ENCODE peak calls at places on chromosomes 4 and X, in seven cellular contexts. S is astrocyte of the cerebellum; R is CD8-positive, alpha-beta T cell; N is AG10803; D is colonic mucosa; X is RWPE2; O is AG09319. J is an unnamed sample.

GRCh38 chr4:82643994-82644730 is 82.4 kb upstream of the TMEM150C start:
- DNase-seq in S (peak), R (no peak), N (peak), D (no peak), X (no peak), O (peak), J (no peak)

GRCh38 chr4:77880784-77881183 is 18.2 kb downstream of the MRPL1 start:
- DNase-seq in S (no peak), R (no peak), N (no peak), D (no peak), X (no peak), O (no peak), J (no peak)

GRCh38 chr4:1748465-1748995 is 27.2 kb downstream of the TACC3 start:
- DNase-seq in S (no peak), R (peak), N (peak), D (peak), X (no peak), O (no peak), J (peak)

GRCh38 chrX:13128104-13128503 is 83.7 kb upstream of the FAM9C start:
- DNase-seq in S (no peak), R (no peak), N (peak), D (no peak), X (no peak), O (no peak), J (no peak)

GRCh38 chr4:89301003-89301402 is 6.6 kb downstream of the GPRIN3 start:
- DNase-seq in S (no peak), R (no peak), N (no peak), D (no peak), X (no peak), O (no peak), J (no peak)

GRCh38 chr4:131459430-131460101 is 1689.5 kb upstream of the PCDH10 start:
- DNase-seq in S (no peak), R (no peak), N (no peak), D (no peak), X (no peak), O (no peak), J (no peak)

GRCh38 chrX:110418857-110419249 is 60.2 kb downstream of the RTL9 start:
- DNase-seq in S (no peak), R (no peak), N (no peak), D (no peak), X (no peak), O (no peak), J (no peak)

GRCh38 chr4:147736458-147736857 is 4.6 kb downstream of the ARHGAP10 start:
- DNase-seq in S (no peak), R (no peak), N (peak), D (no peak), X (no peak), O (no peak), J (no peak)

GRCh38 chrX:17291998-17292658 is 82.9 kb upstream of the NHS start:
- DNase-seq in S (no peak), R (no peak), N (no peak), D (no peak), X (no peak), O (no peak), J (no peak)

GRCh38 chrX:39492495-39493162 is 605.1 kb downstream of the BCOR start:
- DNase-seq in S (no peak), R (no peak), N (no peak), D (no peak), X (no peak), O (no peak), J (no peak)

GRCh38 chr4:26574563-26574962 is 9.3 kb upstream of the TBC1D19 start:
- DNase-seq in S (no peak), R (no peak), N (no peak), D (no peak), X (no peak), O (no peak), J (no peak)

GRCh38 chrX:55488559-55489314 is 911 bp downstream of the USP51 start:
- DNase-seq in S (no peak), R (peak), N (peak), D (peak), X (no peak), O (no peak), J (peak)

GRCh38 chrX:25020391-25021131 is 4.8 kb upstream of the ARX start:
- DNase-seq in S (no peak), R (peak), N (no peak), D (no peak), X (no peak), O (no peak), J (no peak)

GRCh38 chr4:81566076-81566663 is 94.5 kb upstream of the RASGEF1B start:
- DNase-seq in S (no peak), R (no peak), N (no peak), D (no peak), X (no peak), O (no peak), J (no peak)

GRCh38 chrX:20063716-20064351 is 52.9 kb downstream of the MAP7D2 start:
- DNase-seq in S (no peak), R (no peak), N (no peak), D (no peak), X (no peak), O (no peak), J (no peak)

GRCh38 chr4:90415116-90415515 is 287.9 kb downstream of the CCSER1 start:
- DNase-seq in S (no peak), R (no peak), N (no peak), D (no peak), X (no peak), O (no peak), J (no peak)

GRCh38 chr4:90419124-90419711 is 292.0 kb downstream of the CCSER1 start:
- DNase-seq in S (peak), R (no peak), N (peak), D (no peak), X (no peak), O (no peak), J (no peak)
- TF ChIP-seq CTCF in S (peak), R (no peak), N (peak), D (peak), X (peak), O (peak), J (peak)

GRCh38 chr4:186726150-186726439 is 2.4 kb upstream of the FAT1 start:
- DNase-seq in S (no peak), R (no peak), N (no peak), D (no peak), X (no peak), O (no peak), J (no peak)

GRCh38 chr4:186726440-186727148 is 2.9 kb upstream of the FAT1 start:
- DNase-seq in S (peak), R (no peak), N (peak), D (peak), X (peak), O (peak), J (peak)

GRCh38 chr4:186724861-186725419 is 1.3 kb upstream of the FAT1 start:
- DNase-seq in S (peak), R (no peak), N (peak), D (peak), X (no peak), O (no peak), J (no peak)

GRCh38 chr4:186724048-186724860 is 598 bp upstream of the FAT1 start:
- DNase-seq in S (peak), R (no peak), N (peak), D (peak), X (no peak), O (no peak), J (peak)

GRCh38 chr4:186725422-186726149 is 1.9 kb upstream of the FAT1 start:
- DNase-seq in S (peak), R (no peak), N (peak), D (peak), X (peak), O (no peak), J (peak)
- TF ChIP-seq CTCF in S (peak), R (no peak), N (peak), D (peak), X (peak), O (peak), J (peak)

DNA sequence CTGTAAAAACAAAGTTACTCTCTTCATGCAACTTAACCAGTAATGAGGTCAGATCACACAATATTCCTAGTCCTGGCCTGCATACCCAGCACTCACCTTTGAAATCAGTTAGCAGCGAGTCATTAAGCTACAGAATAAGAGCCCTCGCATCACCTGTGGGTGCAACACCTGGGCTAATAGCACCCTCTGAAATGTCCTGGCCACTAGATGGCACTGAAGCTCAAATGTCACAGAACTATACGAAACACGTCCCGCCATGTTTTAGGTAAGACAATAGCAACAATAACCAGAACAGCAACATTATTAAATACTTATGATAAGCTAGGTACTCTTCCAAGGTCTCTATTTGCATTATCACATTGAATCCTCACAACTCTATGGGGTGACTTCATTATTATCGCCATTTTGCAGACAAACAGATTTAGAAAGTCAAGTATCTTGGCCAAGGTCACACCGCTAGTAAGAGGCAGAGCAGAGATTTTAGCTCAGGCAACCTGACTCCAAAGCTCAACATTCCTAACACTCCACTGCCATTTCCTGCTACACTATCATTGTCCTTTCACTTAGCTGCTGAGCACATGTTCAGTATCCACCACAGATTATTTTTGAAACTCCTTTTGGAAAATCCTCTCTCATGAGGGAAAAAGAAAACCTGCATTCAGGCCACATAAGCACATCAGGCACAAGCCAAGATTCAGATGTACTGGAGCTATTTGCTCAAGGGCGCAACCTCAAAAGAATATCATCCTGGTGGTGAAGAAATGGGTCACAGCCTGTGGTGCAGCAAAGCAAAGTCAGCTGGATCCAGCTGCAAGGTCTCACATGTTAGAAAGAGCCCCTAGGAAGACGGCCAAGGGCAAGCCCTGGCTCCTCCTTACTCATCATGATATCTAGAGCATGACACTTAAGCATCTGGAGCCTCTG is 59.5 kb upstream of the KDR start:
- DNase-seq in S (no peak), R (no peak), N (peak), D (peak), X (no peak), O (no peak), J (no peak)
- TF ChIP-seq CTCF in S (peak), R (peak), N (peak), D (peak), X (peak), O (no peak), J (no peak)

GRCh38 chrX:23621621-23622265 is 45.5 kb upstream of the PRDX4 start:
- DNase-seq in S (no peak), R (no peak), N (no peak), D (no peak), X (no peak), O (no peak), J (no peak)

GRCh38 chrX:23623797-23624196 is 43.5 kb upstream of the PRDX4 start:
- DNase-seq in S (no peak), R (no peak), N (no peak), D (no peak), X (no peak), O (no peak), J (no peak)

GRCh38 chrX:23631136-23631535 is 36.2 kb upstream of the PRDX4 start:
- DNase-seq in S (no peak), R (no peak), N (no peak), D (no peak), X (no peak), O (no peak), J (no peak)

GRCh38 chrX:23626651-23627050 is 40.6 kb upstream of the PRDX4 start:
- DNase-seq in S (no peak), R (no peak), N (no peak), D (no peak), X (no peak), O (no peak), J (no peak)
- TF ChIP-seq CTCF in S (peak), R (no peak), N (no peak), D (no peak), X (no peak), O (no peak), J (no peak)

DNA sequence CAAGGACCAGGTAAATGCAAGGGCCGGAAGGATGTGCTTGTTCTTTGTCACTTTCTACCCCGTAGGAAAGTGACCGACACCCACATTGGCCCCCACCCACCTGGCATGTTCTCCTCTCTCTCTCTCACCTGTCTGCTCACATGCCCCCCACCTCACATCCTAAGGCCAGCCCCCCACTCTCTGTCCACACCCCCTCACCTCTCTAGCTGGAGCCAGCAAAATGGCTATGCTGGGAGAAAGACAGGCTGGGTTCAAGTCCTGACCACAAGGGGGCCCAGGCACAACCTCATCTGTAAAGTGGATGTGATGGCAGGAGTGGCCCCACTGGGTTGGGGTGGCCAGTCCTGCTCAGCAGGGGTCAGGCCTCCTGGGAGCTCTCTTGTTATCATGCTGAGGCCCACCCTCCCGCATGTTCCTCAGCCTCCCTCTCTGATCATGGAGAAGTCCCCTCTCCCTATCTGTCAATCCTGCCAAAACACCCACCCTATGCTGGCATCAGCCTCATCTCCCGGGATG is 1.7 kb upstream of the PPP2R2C start:
- DNase-seq in S (no peak), R (no peak), N (no peak), D (peak), X (no peak), O (no peak), J (no peak)
- TF ChIP-seq CTCF in S (peak), R (no peak), N (peak), D (no peak), X (peak), O (no peak), J (no peak)

DNA sequence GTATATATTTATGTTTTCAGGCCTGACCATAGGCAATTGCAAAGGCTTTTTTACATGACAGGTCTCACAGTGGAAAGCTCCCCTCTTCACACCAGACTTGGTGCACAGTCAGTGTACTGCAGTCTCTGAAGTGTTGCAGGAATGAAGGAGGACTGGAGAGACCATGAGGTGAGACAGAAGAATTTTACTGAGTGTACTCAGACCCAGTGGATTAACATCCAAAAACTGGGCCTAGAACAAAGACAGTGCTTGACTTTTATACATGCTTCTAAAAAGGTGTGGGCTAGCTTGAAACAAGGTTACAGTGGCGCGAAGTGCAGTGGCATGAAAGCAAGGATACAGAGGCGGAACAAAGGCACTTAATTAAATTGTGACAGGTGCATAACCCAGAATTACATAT is 822.9 kb downstream of the RAPGEF2 start:
- DNase-seq in S (no peak), R (no peak), N (no peak), D (no peak), X (no peak), O (no peak), J (no peak)
- TF ChIP-seq CTCF in S (no peak), R (no peak), N (no peak), D (no peak), X (no peak), O (no peak), J (no peak)

DNA sequence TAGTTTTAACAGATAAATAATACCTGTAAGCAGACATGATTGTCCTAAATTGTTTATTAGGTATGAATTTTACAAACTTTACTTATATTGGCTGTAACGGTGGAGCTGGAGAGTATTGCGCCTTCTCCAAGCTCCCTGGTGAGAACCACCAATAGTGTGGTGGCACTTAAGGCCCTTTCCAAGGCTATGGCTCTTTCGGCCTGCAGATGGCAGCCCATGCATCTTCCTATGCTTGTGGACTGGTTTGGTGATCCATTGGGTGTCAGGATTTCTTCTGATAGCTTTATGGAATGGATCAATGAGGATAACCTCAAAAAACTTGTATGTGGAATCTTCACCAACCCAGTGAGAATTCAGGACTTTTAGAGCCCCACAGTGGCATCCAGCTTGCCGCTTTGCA is 7.8 kb downstream of the LARP1B start:
- DNase-seq in S (no peak), R (no peak), N (peak), D (no peak), X (no peak), O (no peak), J (no peak)
- TF ChIP-seq CTCF in S (peak), R (no peak), N (peak), D (no peak), X (peak), O (peak), J (no peak)

DNA sequence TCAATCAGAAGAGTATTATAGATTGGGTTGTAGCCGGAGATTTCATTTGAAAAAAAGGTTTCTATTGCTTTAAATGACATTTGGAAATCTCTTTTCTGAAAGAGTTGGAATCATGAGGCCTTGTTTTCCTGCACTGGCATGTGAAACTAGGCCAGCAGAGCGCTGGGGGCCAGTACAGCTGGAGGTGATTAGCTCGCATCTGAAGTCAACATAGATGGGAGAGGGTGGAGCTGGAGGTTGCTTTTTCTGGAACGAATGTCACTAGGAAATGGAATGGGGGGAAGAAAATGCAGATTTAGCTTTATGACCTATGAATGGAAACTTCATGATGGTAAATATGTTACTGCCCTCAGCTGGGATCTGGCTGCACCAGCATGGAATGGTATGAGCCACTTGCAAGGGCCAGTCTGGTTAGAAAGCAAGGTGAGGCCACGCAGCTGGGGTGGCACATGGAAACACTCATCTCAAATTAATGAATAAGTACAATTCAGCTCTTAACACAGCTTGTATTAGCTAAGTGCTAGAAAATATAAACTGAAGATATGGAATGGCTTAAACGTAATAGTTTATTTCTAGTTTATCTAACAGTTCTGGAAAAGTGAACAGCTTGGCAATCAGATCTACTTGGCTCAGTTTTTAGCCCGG is 32.6 kb downstream of the SLC10A6 start:
- DNase-seq in S (no peak), R (no peak), N (peak), D (no peak), X (no peak), O (peak), J (peak)
- TF ChIP-seq CTCF in S (no peak), R (no peak), N (no peak), D (no peak), X (no peak), O (no peak), J (no peak)

GRCh38 chrX:123976671-123977316 is 15.3 kb downstream of the STAG2 start:
- DNase-seq in S (no peak), R (no peak), N (peak), D (no peak), X (no peak), O (no peak), J (no peak)
- TF ChIP-seq CTCF in S (no peak), R (peak), N (peak), D (no peak), X (peak), O (peak), J (peak)

DNA sequence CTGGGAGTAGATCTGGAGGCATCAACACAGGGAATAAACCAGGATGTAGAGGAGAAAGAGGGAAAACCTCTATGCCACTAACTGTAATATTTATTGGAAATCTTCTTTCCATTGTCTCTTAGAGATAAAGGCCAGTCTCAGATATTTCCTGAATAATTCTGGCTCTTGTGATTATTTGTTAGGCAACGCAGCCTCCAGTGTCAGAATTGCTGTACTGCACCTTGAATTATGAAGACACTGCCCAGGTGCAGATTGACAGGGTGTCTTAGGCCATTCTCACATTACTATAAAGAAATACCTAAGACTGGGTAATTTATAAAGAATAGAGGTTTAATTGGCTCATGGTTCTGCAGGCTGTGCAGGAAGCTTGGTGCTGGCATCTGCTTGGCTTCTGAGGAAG is 100.7 kb upstream of the ZDHHC15 start:
- DNase-seq in S (no peak), R (no peak), N (no peak), D (no peak), X (no peak), O (no peak), J (no peak)
- TF ChIP-seq CTCF in S (peak), R (no peak), N (no peak), D (no peak), X (no peak), O (no peak), J (peak)